ENCODE peak calls at places on chromosomes 16 and 17, in four cellular contexts. One of them, this sample, is unnamed.
A peak's percentile ranks its signal among the peaks of the same experiment; 100 is the strongest.

GRCh38 chr17:17506181-17506741 is 10.1 kb upstream of the RASD1 start:
- DNase-seq in mucosa of descending colon: peak; percentile 55
- DNase-seq in NCI-H1105: no peak
- DNase-seq in mesenchymal stem cell: no peak
- DNase-seq in this sample: no peak

GRCh38 chr16:27149986-27150385 is 53.3 kb upstream of the KDM8 start:
- DNase-seq in NCI-H1105: no peak
- DNase-seq in mesenchymal stem cell: no peak
- DNase-seq in mucosa of descending colon: no peak
- DNase-seq in this sample: no peak

GRCh38 chr17:17812211-17813054 is 24.4 kb downstream of the SREBF1 start:
- DNase-seq in mucosa of descending colon: peak; percentile 84
- DNase-seq in NCI-H1105: peak; percentile 9
- DNase-seq in mesenchymal stem cell: peak; percentile 74
- DNase-seq in this sample: peak; percentile 61

GRCh38 chr17:27491713-27492190 is 35.5 kb downstream of the KSR1 start:
- DNase-seq in mucosa of descending colon: no peak
- DNase-seq in NCI-H1105: no peak
- DNase-seq in mesenchymal stem cell: no peak
- DNase-seq in this sample: no peak

GRCh38 chr17:63826468-63827001 is 696 bp upstream of the PSMC5 start:
- DNase-seq in NCI-H1105: no peak
- DNase-seq in mucosa of descending colon: no peak
- DNase-seq in mesenchymal stem cell: peak; percentile 74
- DNase-seq in this sample: peak; percentile 33

GRCh38 chr17:7220593-7221280 is 999 bp downstream of the ACADVL start:
- DNase-seq in mesenchymal stem cell: peak; percentile 67
- DNase-seq in NCI-H1105: peak; percentile 52
- DNase-seq in mucosa of descending colon: peak; percentile 77
- DNase-seq in this sample: peak; percentile 66

GRCh38 chr17:80845863-80846671 is 145.6 kb upstream of the CHMP6 start:
- DNase-seq in mesenchymal stem cell: no peak
- DNase-seq in NCI-H1105: no peak
- DNase-seq in mucosa of descending colon: peak; percentile 52
- DNase-seq in this sample: no peak

GRCh38 chr17:15279011-15279477 is 13.9 kb upstream of the PMP22 start:
- DNase-seq in mucosa of descending colon: no peak
- DNase-seq in NCI-H1105: no peak
- DNase-seq in mesenchymal stem cell: peak; percentile 90
- DNase-seq in this sample: peak; percentile 92

GRCh38 chr16:69311533-69312388 is 611 bp downstream of the VPS4A start:
- DNase-seq in mucosa of descending colon: peak; percentile 74
- DNase-seq in mesenchymal stem cell: peak; percentile 50
- DNase-seq in NCI-H1105: no peak
- DNase-seq in this sample: peak; percentile 27

GRCh38 chr16:48499822-48500440 is 110.0 kb downstream of the N4BP1 start:
- DNase-seq in mesenchymal stem cell: peak; percentile 78
- DNase-seq in mucosa of descending colon: no peak
- DNase-seq in NCI-H1105: peak; percentile 65
- DNase-seq in this sample: peak; percentile 97

GRCh38 chr17:49468827-49469385 is 26.2 kb upstream of the NGFR start:
- DNase-seq in NCI-H1105: no peak
- DNase-seq in mucosa of descending colon: no peak
- DNase-seq in mesenchymal stem cell: no peak
- DNase-seq in this sample: no peak

GRCh38 chr16:10871157-10871991 is 5.6 kb upstream of the CIITA start:
- DNase-seq in mesenchymal stem cell: peak; percentile 62
- DNase-seq in mucosa of descending colon: peak; percentile 79
- DNase-seq in NCI-H1105: no peak
- DNase-seq in this sample: peak; percentile 93

GRCh38 chr17:29962656-29963055 is 21.2 kb downstream of the EFCAB5 start:
- DNase-seq in NCI-H1105: no peak
- DNase-seq in mucosa of descending colon: no peak
- DNase-seq in mesenchymal stem cell: no peak
- DNase-seq in this sample: peak; percentile 2

GRCh38 chr16:12673466-12673865 is 130.2 kb downstream of the CPPED1 start:
- DNase-seq in mesenchymal stem cell: no peak
- DNase-seq in mucosa of descending colon: no peak
- DNase-seq in NCI-H1105: no peak
- DNase-seq in this sample: no peak

GRCh38 chr17:46817151-46817900 is 1.2 kb downstream of the WNT3 start:
- DNase-seq in mucosa of descending colon: no peak
- DNase-seq in mesenchymal stem cell: no peak
- DNase-seq in NCI-H1105: no peak
- DNase-seq in this sample: no peak

GRCh38 chr16:12999368-12999767 is 98.0 kb downstream of the SHISA9 start:
- DNase-seq in mucosa of descending colon: no peak
- DNase-seq in mesenchymal stem cell: no peak
- DNase-seq in NCI-H1105: no peak
- DNase-seq in this sample: no peak

GRCh38 chr17:846901-847777 is 65.0 kb downstream of the MRM3 start:
- DNase-seq in mucosa of descending colon: no peak
- DNase-seq in NCI-H1105: no peak
- DNase-seq in mesenchymal stem cell: no peak
- DNase-seq in this sample: peak; percentile 65

GRCh38 chr17:62089296-62089695 is 24.2 kb upstream of the MED13 start:
- DNase-seq in mucosa of descending colon: no peak
- DNase-seq in NCI-H1105: no peak
- DNase-seq in mesenchymal stem cell: no peak
- DNase-seq in this sample: no peak

GRCh38 chr16:69711115-69711740 is 15.1 kb downstream of the NQO1 start:
- DNase-seq in NCI-H1105: no peak
- DNase-seq in mesenchymal stem cell: no peak
- DNase-seq in mucosa of descending colon: no peak
- DNase-seq in this sample: peak; percentile 93

GRCh38 chr16:84041881-84042280 is 714 bp downstream of the SLC38A8 start:
- DNase-seq in mesenchymal stem cell: no peak
- DNase-seq in NCI-H1105: no peak
- DNase-seq in mucosa of descending colon: no peak
- DNase-seq in this sample: no peak

GRCh38 chr17:64780096-64781012 is 118.2 kb upstream of the SMURF2 start:
- DNase-seq in NCI-H1105: peak; percentile 74
- DNase-seq in mucosa of descending colon: peak; percentile 92
- DNase-seq in mesenchymal stem cell: peak; percentile 62
- DNase-seq in this sample: no peak

GRCh38 chr16:86375370-86375769 is 135.0 kb upstream of the FOXF1 start:
- DNase-seq in NCI-H1105: no peak
- DNase-seq in mesenchymal stem cell: peak; percentile 89
- DNase-seq in mucosa of descending colon: no peak
- DNase-seq in this sample: peak; percentile 87

GRCh38 chr17:6327007-6327406 is 107.9 kb downstream of the AIPL1 start:
- DNase-seq in NCI-H1105: no peak
- DNase-seq in mesenchymal stem cell: no peak
- DNase-seq in mucosa of descending colon: no peak
- DNase-seq in this sample: no peak

GRCh38 chr16:4176794-4177438 is 60.7 kb upstream of the ADCY9 start:
- DNase-seq in NCI-H1105: no peak
- DNase-seq in mucosa of descending colon: no peak
- DNase-seq in mesenchymal stem cell: peak; percentile 49
- DNase-seq in this sample: peak; percentile 52

This sample was measured in amniotic epithelial cell.